ENCODE peak calls at places on chromosomes 11 and 22, in seven cellular contexts. J is HCT116, L is astrocyte, C is body of pancreas, Y is A549, D is lung, Q is PC-3. Z is an unnamed sample. For H3K9me3 and H3K4me1, the result is how much of the 10 kb centered on the place peaks cover.

GRCh38 chr11:35363246-35364100 is 55.9 kb downstream of the SLC1A2 start:
- DNase-seq in L (no peak), Q (no peak), J (no peak), D (peak), Y (no peak), C (no peak), Z (peak)

GRCh38 chr11:122138759-122139594 is 23.0 kb upstream of the BLID start:
- DNase-seq in Y (no peak), D (no peak), J (no peak), C (no peak), Q (peak), L (peak), Z (no peak)

GRCh38 chr11:62880231-62880802 is 379 bp upstream of the SLC3A2 start:
- DNase-seq in Q (peak), J (no peak), L (peak), Y (peak), D (peak), C (no peak), Z (peak)

GRCh38 chr11:61954106-61955030 is 4.2 kb downstream of the BEST1 start:
- DNase-seq in Q (no peak), Y (no peak), J (no peak), C (no peak), D (no peak), L (no peak), Z (no peak)

GRCh38 chr11:83545911-83546310 is 259.7 kb upstream of the CCDC90B start:
- DNase-seq in C (no peak), L (no peak), D (no peak), J (no peak), Q (no peak), Y (no peak), Z (no peak)

GRCh38 chr22:30919973-30920372 is 48.6 kb downstream of the MORC2 start:
- DNase-seq in L (no peak), J (no peak), D (no peak), Y (no peak), C (no peak), Q (no peak), Z (no peak)

GRCh38 chr11:67287355-67288197 is 1.5 kb upstream of the ANKRD13D start:
- DNase-seq in L (no peak), Q (no peak), J (no peak), Y (no peak), C (no peak), D (no peak), Z (no peak)

GRCh38 chr22:39300198-39300830 is 19.1 kb downstream of the RPL3 start:
- DNase-seq in J (no peak), Q (no peak), L (no peak), C (no peak), Y (no peak), D (no peak), Z (peak)

GRCh38 chr22:25766418-25766817 is 24.4 kb downstream of the MYO18B start:
- DNase-seq in C (no peak), Y (no peak), L (no peak), D (no peak), J (no peak), Q (no peak), Z (no peak)

GRCh38 chr22:47389201-47389600 is 626.8 kb downstream of the TBC1D22A start:
- DNase-seq in Y (no peak), C (no peak), D (no peak), J (no peak), L (no peak), Q (no peak), Z (no peak)

GRCh38 chr22:47388331-47388730 is 625.9 kb downstream of the TBC1D22A start:
- DNase-seq in Q (no peak), L (no peak), D (no peak), Y (no peak), C (no peak), J (no peak), Z (no peak)

GRCh38 chr22:47388778-47389177 is 626.3 kb downstream of the TBC1D22A start:
- DNase-seq in C (no peak), Q (no peak), Y (no peak), D (no peak), J (no peak), L (no peak), Z (no peak)

GRCh38 chr22:47384977-47385376 is 622.5 kb downstream of the TBC1D22A start:
- DNase-seq in J (no peak), Q (no peak), L (no peak), Y (no peak), D (no peak), C (no peak), Z (no peak)

DNA sequence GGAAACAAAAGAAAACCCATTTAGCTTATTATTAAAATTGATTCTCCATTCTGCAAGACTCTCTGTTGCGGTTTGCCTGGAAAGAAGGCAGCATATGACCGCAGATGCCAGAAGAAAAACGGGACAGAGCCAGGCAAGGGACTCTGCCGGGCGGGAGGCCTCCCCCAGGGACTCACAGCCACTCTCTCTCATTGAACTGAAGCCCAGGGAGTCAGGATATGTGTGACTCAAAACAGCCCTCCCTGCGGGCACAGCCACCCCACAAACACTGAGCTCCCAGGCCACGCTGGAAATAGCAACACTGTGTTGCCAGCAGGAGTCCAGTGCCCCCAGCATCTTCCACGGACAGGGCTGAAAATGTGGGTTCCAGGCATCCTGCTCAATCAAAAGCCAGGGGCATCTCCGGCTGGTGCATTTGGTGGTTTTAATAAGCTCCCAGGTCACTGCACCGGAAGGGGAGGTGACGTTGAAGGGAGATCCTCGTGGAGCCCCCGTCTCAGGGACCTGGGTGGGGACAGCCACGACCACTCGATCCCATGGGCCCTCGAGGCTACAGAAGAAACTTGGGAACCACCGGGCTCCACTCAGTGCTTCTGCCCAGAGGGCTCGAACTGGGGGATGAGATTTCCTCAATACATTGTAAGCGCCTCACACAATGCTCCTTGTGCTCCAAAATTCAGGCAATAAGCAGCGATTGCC is 624.5 kb downstream of the TBC1D22A start:
- DNase-seq in Y (no peak), C (no peak), L (no peak), Q (no peak), J (no peak), D (no peak), Z (peak)
- H3K9me3 ChIP-seq in Y (under half), C (under half), L (under half), Q (under half), J (under half), D (under half), Z (under half)

DNA sequence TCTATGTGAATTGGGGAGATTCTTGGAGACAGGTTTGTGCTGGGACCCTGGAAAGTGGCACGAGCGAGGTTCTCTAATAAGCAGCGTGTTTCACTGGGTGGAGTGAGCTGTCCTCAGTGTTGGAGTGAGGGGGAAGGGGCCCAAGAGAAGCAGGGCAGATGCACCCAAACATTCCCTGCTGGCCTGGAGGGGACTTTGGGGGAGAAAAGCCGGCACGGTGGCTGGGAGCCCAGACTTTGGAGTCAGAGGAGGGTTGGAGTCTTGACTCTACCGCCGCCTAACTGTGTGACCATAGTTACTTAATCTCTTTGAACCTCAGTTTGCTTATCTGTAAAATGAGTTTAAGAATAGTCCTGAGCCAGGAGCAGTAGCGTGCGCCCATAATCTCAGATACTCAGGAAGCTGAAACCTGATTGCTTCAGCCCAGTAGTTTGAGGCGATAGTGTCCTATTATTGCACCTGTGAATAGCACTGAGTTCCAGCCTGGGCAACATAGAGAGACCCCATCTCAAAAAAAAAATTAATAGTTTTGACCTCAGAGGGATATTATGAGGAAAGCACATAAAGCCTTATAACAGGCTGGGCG is 614 bp downstream of the NR1H3 start:
- DNase-seq in L (no peak), Y (no peak), J (no peak), D (no peak), Q (no peak), C (no peak), Z (no peak)
- H3K4me1 ChIP-seq in L (under half), Y (half or more), J (under half), D (under half), Q (under half), C (under half), Z (under half)

GRCh38 chr11:71135112-71135511 is 117.3 kb downstream of the SHANK2 start:
- DNase-seq in Q (no peak), C (no peak), Y (no peak), D (no peak), L (no peak), J (no peak), Z (no peak)

GRCh38 chr11:71137376-71137775 is 115.0 kb downstream of the SHANK2 start:
- DNase-seq in J (no peak), Q (no peak), C (no peak), D (no peak), Y (no peak), L (no peak), Z (no peak)

GRCh38 chr11:71131861-71132260 is 120.5 kb downstream of the SHANK2 start:
- DNase-seq in D (no peak), Q (no peak), C (no peak), Y (no peak), L (no peak), J (no peak), Z (peak)

GRCh38 chr11:71136095-71136845 is 116.1 kb downstream of the SHANK2 start:
- DNase-seq in L (no peak), C (no peak), D (no peak), J (no peak), Q (no peak), Y (no peak), Z (no peak)

DNA sequence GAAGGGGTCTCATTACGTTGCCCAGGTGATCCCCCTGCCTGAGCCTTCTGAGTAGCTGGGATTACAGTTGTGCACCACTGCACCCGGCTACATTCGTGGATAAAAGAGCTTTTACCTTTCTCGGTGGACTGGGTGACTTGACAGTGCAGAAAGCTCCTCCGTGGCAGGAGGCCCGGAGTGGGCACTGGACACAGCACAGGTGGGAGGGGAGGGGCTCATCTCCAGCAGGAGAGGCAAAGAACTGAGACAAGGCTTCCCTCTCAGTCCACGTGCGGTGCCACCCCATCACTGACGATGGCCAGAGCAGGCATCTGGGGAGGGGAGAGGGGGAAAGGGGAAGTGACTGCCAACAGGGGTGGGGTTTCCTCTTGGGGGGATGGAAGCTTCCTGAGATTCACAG is 118.4 kb downstream of the SHANK2 start:
- DNase-seq in Q (no peak), Y (no peak), L (no peak), C (no peak), J (no peak), D (no peak), Z (no peak)
- H3K9me3 ChIP-seq in Q (under half), Y (under half), L (under half), C (under half), J (under half), D (under half), Z (under half)

GRCh38 chr22:49951678-49951985 is 8.9 kb upstream of the PIM3 start:
- DNase-seq in Q (no peak), C (no peak), L (no peak), D (no peak), J (no peak), Y (no peak), Z (no peak)
- H3K4me1 ChIP-seq in Q (under half), C (half or more), L (under half), D (under half), J (under half), Y (half or more), Z (half or more)

GRCh38 chr22:48546653-48547424 is 1280.8 kb downstream of the BRD1 start:
- DNase-seq in C (no peak), Q (no peak), D (no peak), L (no peak), J (no peak), Y (no peak), Z (no peak)
- H3K9me3 ChIP-seq in C (under half), Q (under half), D (under half), L (under half), J (under half), Y (under half), Z (under half)

DNA sequence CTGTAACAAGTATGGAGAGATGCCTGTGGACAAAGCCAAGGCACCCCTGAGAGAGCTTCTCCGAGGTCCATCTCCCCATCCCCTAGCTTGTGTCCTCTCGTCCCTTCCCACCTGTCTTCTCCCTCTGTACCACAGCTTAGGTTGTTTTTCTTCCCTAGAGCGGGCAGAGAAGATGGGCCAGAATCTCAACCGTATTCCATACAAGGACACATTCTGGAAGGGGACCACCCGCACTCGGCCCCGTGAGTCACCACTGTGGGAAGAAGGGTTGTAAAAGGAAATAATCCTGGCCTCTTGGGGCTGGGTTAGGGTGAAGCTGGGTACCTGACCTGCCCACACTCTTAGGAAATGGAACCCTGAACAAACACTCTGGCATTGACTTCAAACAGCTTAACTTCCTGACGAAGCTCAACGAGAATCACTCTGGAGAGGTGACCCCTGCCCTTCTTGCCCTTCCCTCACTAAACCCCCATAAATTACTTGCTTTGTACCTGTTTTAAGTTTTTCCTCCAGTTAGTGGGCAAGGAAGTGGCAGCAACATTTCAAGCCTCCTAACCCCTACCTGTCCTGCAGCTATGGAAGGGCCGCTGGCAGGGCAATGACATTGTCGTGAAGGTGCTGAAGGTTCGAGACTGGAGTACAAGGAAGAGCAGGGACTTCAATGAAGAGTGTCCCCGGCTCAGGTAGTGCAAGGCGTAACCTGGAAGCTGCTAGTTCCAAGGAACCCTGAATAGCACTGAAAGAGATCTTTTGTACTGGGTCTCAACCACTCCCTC is 3.1 kb downstream of the TAF10 start:
- DNase-seq in D (peak), Q (no peak), C (no peak), L (no peak), J (no peak), Y (no peak), Z (peak)
- H3K4me1 ChIP-seq in D (under half), Q (under half), C (half or more), L (half or more), J (half or more), Y (under half), Z (under half)

GRCh38 chr11:74471037-74471436 is 3.7 kb upstream of the KCNE3 start:
- DNase-seq in Y (no peak), J (no peak), Q (no peak), L (no peak), D (no peak), C (no peak), Z (no peak)
- H3K9me3 ChIP-seq in Y (under half), J (under half), Q (under half), L (under half), D (under half), C (under half), Z (under half)